ENCODE peak calls at places on chromosomes 7 and 10, in five cellular contexts. N, R, T, E and C are unnamed samples.

GRCh38 chr7:117665393-117665792 is 185.6 kb downstream of the CFTR start:
- DNase-seq in N (no peak), T (no peak), E (no peak), R (no peak), C (no peak)

GRCh38 chr10:88820990-88821389 is 18.5 kb downstream of the LIPM start:
- DNase-seq in N (no peak), R (no peak), T (no peak), E (no peak), C (no peak)

GRCh38 chr7:123425246-123425645 is 109.1 kb downstream of the IQUB start:
- DNase-seq in R (no peak), N (no peak), E (no peak), T (no peak), C (no peak)

GRCh38 chr7:95883208-95883607 is 110.9 kb downstream of the DYNC1I1 start:
- DNase-seq in N (no peak), R (peak; percentile 38), E (no peak), T (no peak), C (no peak)

GRCh38 chr10:103895458-103896186 is 22.4 kb downstream of the STN1 start:
- DNase-seq in E (no peak), N (no peak), R (no peak), T (no peak), C (no peak)

GRCh38 chr7:115004121-115004520 is 82.2 kb downstream of the MDFIC start:
- DNase-seq in T (no peak), R (no peak), N (no peak), E (no peak), C (no peak)

GRCh38 chr10:58152698-58153263 is 114.9 kb downstream of the IPMK start:
- DNase-seq in E (peak; percentile 55), T (peak; percentile 88), R (peak; percentile 41), N (no peak), C (no peak)

GRCh38 chr10:120580651-120581259 is 123.7 kb downstream of the PLPP4 start:
- DNase-seq in E (no peak), N (no peak), T (no peak), R (no peak), C (no peak)

GRCh38 chr7:109751241-109751640 is 1181.6 kb downstream of the DNAJB9 start:
- DNase-seq in E (no peak), T (no peak), R (no peak), N (no peak), C (no peak)

GRCh38 chr7:19317461-19317860 is 172.2 kb upstream of the FERD3L start:
- DNase-seq in N (no peak), E (no peak), R (no peak), T (no peak), C (no peak)

GRCh38 chr10:22133640-22134624 is 83.9 kb downstream of the EBLN1 start:
- DNase-seq in E (peak; percentile 19), R (peak; percentile 77), N (no peak), T (no peak), C (no peak)

GRCh38 chr7:148110097-148110868 is 480.3 kb upstream of the C7orf33 start:
- DNase-seq in T (no peak), N (no peak), E (peak; percentile 35), R (no peak), C (no peak)

GRCh38 chr7:74302745-74303221 is 13.6 kb downstream of the CLIP2 start:
- DNase-seq in N (no peak), R (peak; percentile 64), E (no peak), T (no peak), C (no peak)

GRCh38 chr7:109996411-109996810 is 1094.5 kb upstream of the LRRN3 start:
- DNase-seq in E (no peak), R (no peak), N (no peak), T (no peak), C (no peak)

GRCh38 chr7:120741371-120742042 is 116.4 kb downstream of the TSPAN12 start:
- DNase-seq in T (no peak), N (no peak), E (no peak), R (no peak), C (no peak)

GRCh38 chr10:87723500-87723899 is 63.8 kb downstream of the PAPSS2 start:
- DNase-seq in N (no peak), R (no peak), E (no peak), T (no peak), C (no peak)

GRCh38 chr10:28008054-28008453 is 9.2 kb upstream of the ODAD2 start:
- DNase-seq in E (no peak), T (no peak), N (no peak), R (no peak), C (no peak)

GRCh38 chr7:121945066-121945848 is 72.3 kb downstream of the PTPRZ1 start:
- DNase-seq in E (no peak), N (no peak), T (no peak), R (no peak), C (no peak)

GRCh38 chr10:12534824-12535223 is 185.5 kb downstream of the CAMK1D start:
- DNase-seq in R (peak; percentile 77), N (no peak), E (no peak), T (no peak), C (no peak)

GRCh38 chr10:99534939-99535763 is 2.4 kb downstream of the NKX2-3 start:
- DNase-seq in T (peak; percentile 60), N (no peak), R (peak; percentile 66), E (peak; percentile 63), C (no peak)

GRCh38 chr10:74293686-74294365 is 142.8 kb downstream of the ADK start:
- DNase-seq in T (no peak), E (peak; percentile 54), N (no peak), R (no peak), C (no peak)

GRCh38 chr7:131970602-131971001 is 414.2 kb upstream of the PODXL start:
- DNase-seq in N (no peak), T (no peak), R (no peak), E (no peak), C (no peak)

GRCh38 chr10:79376078-79376628 is 28.9 kb downstream of the PPIF start:
- DNase-seq in N (no peak), T (no peak), R (no peak), E (no peak), C (no peak)

DNA sequence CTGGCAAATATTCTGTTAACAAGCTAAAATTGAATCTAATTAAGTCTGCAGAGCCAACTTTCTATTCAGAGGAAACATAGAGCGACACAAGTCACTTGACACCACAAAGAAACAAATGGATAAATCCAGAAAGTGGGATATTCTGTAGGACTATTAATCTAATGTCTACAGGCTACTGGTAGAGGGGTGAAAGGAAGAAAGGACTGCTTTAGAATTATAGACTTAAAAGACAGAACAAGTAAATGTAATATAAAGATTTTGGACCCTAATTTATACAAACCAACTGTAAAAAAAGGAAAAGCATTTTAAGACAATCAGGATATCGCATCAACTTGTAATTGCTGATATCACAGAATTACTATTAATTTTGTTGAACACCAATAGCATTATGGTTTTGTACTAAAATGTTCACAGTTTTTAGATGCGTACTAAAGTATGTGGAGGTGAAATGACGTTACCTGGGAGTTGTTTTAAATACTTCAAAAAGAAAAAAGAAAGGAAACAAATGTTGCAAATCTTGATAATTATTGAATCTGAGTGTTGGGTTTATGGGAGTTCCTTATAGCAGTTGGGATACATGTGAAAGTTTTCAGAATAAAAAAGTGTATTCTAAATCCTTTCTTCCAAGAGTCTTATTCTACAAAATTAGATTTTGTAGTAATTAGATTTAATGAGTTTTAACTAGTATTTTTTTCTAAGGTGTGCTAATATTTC is 73.5 kb upstream of the ASAH2 start:
- DNase-seq in N (no peak), E (no peak), T (no peak), R (no peak), C (no peak)
- H3K27ac ChIP-seq in N (peak overlapping the region; percentile 80), E (no peak overlapping the region), T (peak overlapping the region; percentile 14), R (peak overlapping the region; percentile 82), C (no peak overlapping the region)

GRCh38 chr10:5975641-5976473 is 1.5 kb downstream of the IL15RA start:
- DNase-seq in E (no peak), N (no peak), T (no peak), R (no peak), C (peak; percentile 46)
- H3K4me3 ChIP-seq in E (no peak overlapping the region), N (peak overlapping the region; percentile 88), T (peak overlapping the region; percentile 83), R (no peak overlapping the region), C (peak overlapping the region; percentile 92)

GRCh38 chr10:69457771-69458237 is 6.5 kb downstream of the TSPAN15 start:
- DNase-seq in N (no peak), T (no peak), R (no peak), E (peak; percentile 84), C (no peak)

GRCh38 chr10:69456880-69457693 is 5.8 kb downstream of the TSPAN15 start:
- DNase-seq in E (peak; percentile 79), T (no peak), R (no peak), N (no peak), C (no peak)

GRCh38 chr10:69459101-69459805 is 8.0 kb downstream of the TSPAN15 start:
- DNase-seq in E (no peak), T (no peak), N (no peak), R (no peak), C (no peak)

GRCh38 chr10:69459893-69460575 is 8.8 kb downstream of the TSPAN15 start:
- DNase-seq in N (no peak), E (no peak), T (no peak), R (peak; percentile 39), C (no peak)

DNA sequence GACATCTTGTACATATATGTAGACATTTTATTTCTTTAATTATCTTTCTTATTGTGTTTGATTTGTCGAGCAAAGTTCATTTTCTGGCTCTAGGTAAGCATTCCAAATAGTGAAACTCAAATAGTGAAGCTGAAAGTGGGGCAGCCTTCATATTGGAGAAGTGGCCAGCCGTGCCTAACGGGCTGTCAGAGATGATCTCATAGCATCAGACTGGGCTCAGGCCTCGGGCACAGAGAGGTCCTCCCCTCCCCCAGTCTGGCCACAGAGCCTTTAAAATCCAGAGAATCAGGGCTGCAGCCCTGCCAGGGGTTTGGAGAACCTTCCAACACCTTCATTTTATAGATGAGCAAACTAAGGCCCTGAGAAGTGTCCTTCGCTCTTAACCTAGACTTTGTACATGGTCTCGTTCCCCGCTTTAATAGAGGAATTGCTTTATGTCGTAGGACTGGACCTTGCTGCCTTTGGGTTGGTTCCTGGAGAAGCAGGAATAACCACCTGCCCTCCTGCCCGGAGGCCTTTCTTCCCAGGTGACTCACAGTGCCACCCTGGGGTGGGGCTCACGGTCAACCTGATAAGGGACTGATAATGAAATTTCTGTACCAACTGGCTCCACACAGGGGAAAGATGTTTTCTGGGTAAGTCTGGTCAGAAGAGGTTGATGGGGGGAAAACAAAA is 7.3 kb downstream of the TSPAN15 start:
- DNase-seq in T (no peak), R (no peak), E (peak; percentile 40), N (no peak), C (no peak)
- H3K4me1 ChIP-seq in T (no peaks in the 10 kb centered on the region), R (no peaks in the 10 kb centered on the region), E (peaks cover 72% of the 10 kb centered on the region), N (peaks cover 8% of the 10 kb centered on the region), C (peaks cover 5% of the 10 kb centered on the region)

DNA sequence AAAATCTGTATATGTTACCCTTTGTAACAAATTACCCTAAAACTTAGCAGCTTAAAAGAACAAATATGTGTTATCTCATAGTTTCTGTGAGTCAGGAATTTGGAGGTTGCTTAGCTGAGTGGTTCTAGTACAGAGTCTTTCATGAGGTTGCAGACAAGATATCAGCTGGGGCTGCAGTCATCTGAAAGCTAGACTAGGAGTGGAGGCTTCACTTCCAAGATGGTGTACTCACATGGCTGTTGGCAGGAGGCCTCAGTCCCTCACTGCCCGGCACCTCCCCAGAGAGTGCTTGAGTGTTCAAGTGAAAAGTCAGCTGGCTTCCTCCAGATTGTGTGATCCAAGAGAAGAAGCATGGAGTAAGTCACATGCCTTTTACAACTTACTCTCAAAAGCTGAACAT is 16.9 kb upstream of the GGCT start:
- DNase-seq in T (no peak), E (no peak), R (no peak), N (no peak), C (no peak)
- H3K27ac ChIP-seq in T (no peak overlapping the region), E (no peak overlapping the region), R (no peak overlapping the region), N (peak overlapping the region; percentile 80), C (no peak overlapping the region)